ENCODE peak calls at places on chromosomes 16 and 17, in seven cellular contexts. H, F, X, N, O, J and D are unnamed samples.

GRCh38 chr17:6137716-6138502 is 67.7 kb downstream of the WSCD1 start:
- DNase-seq in H (no peak), F (no peak), X (no peak), N (no peak), O (no peak), J (no peak), D (no peak)

GRCh38 chr16:88005148-88005547 is 53.9 kb downstream of the BANP start:
- DNase-seq in H (no peak), F (no peak), X (no peak), N (no peak), O (peak; percentile 25), J (no peak), D (no peak)

GRCh38 chr16:85707528-85708095 is 18.9 kb upstream of the GINS2 start:
- DNase-seq in H (no peak), F (no peak), X (no peak), N (no peak), O (no peak), J (no peak), D (no peak)

GRCh38 chr16:16143038-16143763 is 80.1 kb downstream of the ABCC6 start:
- DNase-seq in H (no peak), F (no peak), X (no peak), N (no peak), O (peak; percentile 63), J (no peak), D (no peak)

GRCh38 chr16:87713469-87714229 is 52.1 kb downstream of the KLHDC4 start:
- DNase-seq in H (peak; percentile 33), F (no peak), X (no peak), N (no peak), O (peak; percentile 76), J (peak; percentile 72), D (no peak)

GRCh38 chr17:4751925-4752324 is 12.2 kb upstream of the CXCL16 start:
- DNase-seq in H (no peak), F (no peak), X (no peak), N (no peak), O (no peak), J (no peak), D (no peak)

GRCh38 chr17:73203135-73203787 is 10.4 kb downstream of the COG1 start:
- DNase-seq in H (no peak), F (no peak), X (peak; percentile 81), N (no peak), O (no peak), J (no peak), D (no peak)

GRCh38 chr16:24514096-24514495 is 25.3 kb upstream of the RBBP6 start:
- DNase-seq in H (no peak), F (no peak), X (no peak), N (no peak), O (no peak), J (no peak), D (no peak)

GRCh38 chr17:36837616-36838272 is 99.5 kb upstream of the LHX1 start:
- DNase-seq in H (no peak), F (no peak), X (no peak), N (no peak), O (no peak), J (no peak), D (no peak)

GRCh38 chr16:31351246-31351936 is 3.6 kb upstream of the ITGAX start:
- DNase-seq in H (no peak), F (no peak), X (no peak), N (no peak), O (no peak), J (no peak), D (no peak)

GRCh38 chr16:17658881-17659280 is 188.1 kb upstream of the XYLT1 start:
- DNase-seq in H (no peak), F (no peak), X (no peak), N (no peak), O (no peak), J (no peak), D (no peak)

GRCh38 chr16:89860747-89861304 is 12.6 kb upstream of the TCF25 start:
- DNase-seq in H (peak; percentile 73), F (peak; percentile 80), X (peak; percentile 65), N (peak; percentile 61), O (peak; percentile 77), J (peak; percentile 96), D (peak; percentile 73)

GRCh38 chr16:78200023-78200389 is 100.6 kb downstream of the WWOX start:
- DNase-seq in H (no peak), F (no peak), X (no peak), N (no peak), O (no peak), J (no peak), D (no peak)

GRCh38 chr17:18246880-18247612 is 11.5 kb downstream of the FLII start:
- DNase-seq in H (peak; percentile 49), F (peak; percentile 93), X (peak; percentile 95), N (peak; percentile 90), O (peak; percentile 45), J (peak; percentile 87), D (no peak)

GRCh38 chr17:67403483-67403882 is 26.4 kb downstream of the PITPNC1 start:
- DNase-seq in H (no peak), F (no peak), X (no peak), N (no peak), O (no peak), J (no peak), D (peak; percentile 18)

GRCh38 chr17:75308732-75309629 is 19.7 kb upstream of the SLC25A19 start:
- DNase-seq in H (no peak), F (peak; percentile 74), X (peak; percentile 85), N (no peak), O (no peak), J (no peak), D (peak; percentile 82)

GRCh38 chr16:27698746-27699145 is 148.8 kb downstream of the KATNIP start:
- DNase-seq in H (no peak), F (no peak), X (no peak), N (no peak), O (no peak), J (no peak), D (no peak)

GRCh38 chr16:87874639-87875472 is 5.5 kb upstream of the SLC7A5 start:
- DNase-seq in H (peak; percentile 66), F (no peak), X (no peak), N (no peak), O (no peak), J (no peak), D (no peak)

GRCh38 chr16:11673091-11674000 is 5.1 kb downstream of the SNN start:
- DNase-seq in H (no peak), F (no peak), X (no peak), N (no peak), O (no peak), J (no peak), D (no peak)

GRCh38 chr17:17812211-17813054 is 24.4 kb downstream of the SREBF1 start:
- DNase-seq in H (peak; percentile 65), F (peak; percentile 85), X (peak; percentile 73), N (peak; percentile 85), O (peak; percentile 37), J (peak; percentile 95), D (peak; percentile 81)

GRCh38 chr17:28954886-28955285 is 3.6 kb upstream of the PHF12 start:
- DNase-seq in H (no peak), F (no peak), X (no peak), N (no peak), O (no peak), J (no peak), D (no peak)

GRCh38 chr16:49376206-49376605 is 2.6 kb downstream of the C16orf78 start:
- DNase-seq in H (no peak), F (no peak), X (no peak), N (no peak), O (no peak), J (no peak), D (no peak)

GRCh38 chr16:9895817-9896216 is 286.4 kb downstream of the GRIN2A start:
- DNase-seq in H (no peak), F (no peak), X (no peak), N (no peak), O (no peak), J (no peak), D (no peak)

GRCh38 chr17:81304196-81305015 is 9.3 kb upstream of the SLC38A10 start:
- DNase-seq in H (no peak), F (no peak), X (no peak), N (no peak), O (no peak), J (no peak), D (peak; percentile 69)

GRCh38 chr17:32970281-32970680 is 21.4 kb upstream of the SPACA3 start:
- DNase-seq in H (no peak), F (no peak), X (no peak), N (no peak), O (no peak), J (no peak), D (no peak)

GRCh38 chr17:42251115-42251514 is 25.1 kb downstream of the STAT5B start:
- DNase-seq in H (no peak), F (no peak), X (no peak), N (no peak), O (no peak), J (no peak), D (no peak)

GRCh38 chr17:77602883-77603640 is 355.4 kb upstream of the TNRC6C start:
- DNase-seq in H (no peak), F (no peak), X (no peak), N (no peak), O (no peak), J (no peak), D (peak; percentile 33)

GRCh38 chr16:5071341-5071680 is 332 bp upstream of the ALG1 start:
- DNase-seq in H (no peak), F (no peak), X (no peak), N (no peak), O (no peak), J (no peak), D (no peak)

GRCh38 chr16:73232555-73233422 is 184.9 kb upstream of the ZFHX3 start:
- DNase-seq in H (no peak), F (no peak), X (no peak), N (peak; percentile 77), O (no peak), J (no peak), D (no peak)

GRCh38 chr17:83149761-83150251 is 70.4 kb downstream of the METRNL start:
- DNase-seq in H (no peak), F (no peak), X (no peak), N (no peak), O (no peak), J (no peak), D (peak; percentile 42)

GRCh38 chr16:16183562-16183961 is 39.7 kb downstream of the ABCC6 start:
- DNase-seq in H (no peak), F (no peak), X (no peak), N (no peak), O (no peak), J (no peak), D (no peak)